ENCODE peak calls at places on chromosomes 1 and 21, in six cellular contexts. X is stimulated activated CD4-positive, alpha-beta T cell treated with anti-CD3 and anti-CD28 coated beads, TNF-alpha, amount 100 ng/mL, for 48 hours; W is ELR; B is iPS-NIHi11; P is CD8-positive, alpha-beta T cell; H is small intestine. D is an unnamed sample.

GRCh38 chr21:45427331-45428271 is 22.6 kb downstream of the COL18A1 start:
- DNase-seq in X (no peak), W (peak; percentile 98), B (peak; percentile 85), P (no peak), H (no peak), D (peak; percentile 38)

GRCh38 chr1:18200136-18200717 is 92.6 kb downstream of the IGSF21 start:
- DNase-seq in X (no peak), W (no peak), B (no peak), P (no peak), H (no peak), D (no peak)

GRCh38 chr1:44696789-44697188 is 22.3 kb downstream of the ARMH1 start:
- DNase-seq in X (no peak), W (no peak), B (no peak), P (peak; percentile 47), H (no peak), D (no peak)

GRCh38 chr1:209882942-209883340 is 55.1 kb upstream of the SYT14 start:
- DNase-seq in X (no peak), W (no peak), B (no peak), P (no peak), H (no peak), D (no peak)

GRCh38 chr1:212477014-212477679 is 44.4 kb downstream of the NENF start:
- DNase-seq in X (peak; percentile 70), W (peak; percentile 90), B (peak; percentile 85), P (peak; percentile 76), H (peak; percentile 92), D (peak; percentile 95)

GRCh38 chr1:166017395-166017794 is 149.4 kb downstream of the FAM78B start:
- DNase-seq in X (no peak), W (peak; percentile 10), B (peak; percentile 64), P (no peak), H (no peak), D (no peak)

GRCh38 chr1:9732123-9732971 is 80.8 kb downstream of the PIK3CD start:
- DNase-seq in X (no peak), W (peak; percentile 13), B (no peak), P (no peak), H (no peak), D (no peak)

GRCh38 chr1:154808261-154808908 is 61.7 kb downstream of the KCNN3 start:
- DNase-seq in X (no peak), W (no peak), B (peak; percentile 29), P (no peak), H (no peak), D (no peak)

GRCh38 chr1:183840140-183840539 is 35.2 kb downstream of the RGL1 start:
- DNase-seq in X (no peak), W (peak; percentile 80), B (no peak), P (no peak), H (no peak), D (no peak)

GRCh38 chr1:178500091-178500770 is 3.5 kb upstream of the CLEC20A start:
- DNase-seq in X (no peak), W (peak; percentile 25), B (no peak), P (no peak), H (peak; percentile 45), D (peak; percentile 40)

GRCh38 chr1:48610628-48611542 is 138.9 kb upstream of the SPATA6 start:
- DNase-seq in X (no peak), W (no peak), B (no peak), P (no peak), H (no peak), D (no peak)

GRCh38 chr1:172533511-172534116 is 664 bp downstream of the SUCO start:
- DNase-seq in X (peak; percentile 27), W (peak; percentile 62), B (peak; percentile 30), P (peak; percentile 43), H (peak; percentile 42), D (peak; percentile 62)

GRCh38 chr1:207993477-207994445 is 82.8 kb upstream of the CD34 start:
- DNase-seq in X (no peak), W (peak; percentile 38), B (peak; percentile 57), P (no peak), H (peak; percentile 16), D (peak; percentile 24)

GRCh38 chr1:25649505-25650218 is 33.1 kb downstream of the MAN1C1 start:
- DNase-seq in X (no peak), W (no peak), B (no peak), P (no peak), H (no peak), D (no peak)

GRCh38 chr1:245353411-245353810 is 198.6 kb downstream of the KIF26B start:
- DNase-seq in X (no peak), W (no peak), B (no peak), P (no peak), H (no peak), D (no peak)

GRCh38 chr1:219542828-219543518 is 69.9 kb downstream of the ZC3H11B start:
- DNase-seq in X (no peak), W (peak; percentile 36), B (no peak), P (no peak), H (no peak), D (no peak)

GRCh38 chr1:209883341-209883971 is 54.6 kb upstream of the SYT14 start:
- DNase-seq in X (no peak), W (peak; percentile 83), B (no peak), P (no peak), H (no peak), D (no peak)

GRCh38 chr1:228039504-228039903 is 32.7 kb downstream of the WNT3A start:
- DNase-seq in X (no peak), W (no peak), B (no peak), P (no peak), H (no peak), D (no peak)

GRCh38 chr1:154463512-154463990 is 38.5 kb upstream of the TDRD10 start:
- DNase-seq in X (peak; percentile 58), W (peak; percentile 10), B (no peak), P (peak; percentile 69), H (no peak), D (no peak)

GRCh38 chr1:9127395-9128160 is 1.3 kb downstream of the GPR157 start:
- DNase-seq in X (no peak), W (peak; percentile 11), B (no peak), P (no peak), H (no peak), D (no peak)

GRCh38 chr21:29390778-29391177 is 92.1 kb downstream of the BACH1 start:
- DNase-seq in X (no peak), W (no peak), B (no peak), P (no peak), H (no peak), D (no peak)

GRCh38 chr1:202599669-202600431 is 110.4 kb downstream of the SYT2 start:
- DNase-seq in X (peak; percentile 31), W (peak; percentile 85), B (peak; percentile 90), P (no peak), H (peak; percentile 42), D (peak; percentile 85)

GRCh38 chr1:109621402-109622101 is 1.9 kb downstream of the AMPD2 start:
- DNase-seq in X (no peak), W (peak; percentile 39), B (no peak), P (no peak), H (no peak), D (no peak)

GRCh38 chr1:246219508-246220030 is 287.5 kb downstream of the SMYD3 start:
- DNase-seq in X (no peak), W (no peak), B (peak; percentile 43), P (no peak), H (no peak), D (no peak)

GRCh38 chr1:235864965-235865525 is 1.7 kb downstream of the LYST start:
- DNase-seq in X (no peak), W (no peak), B (no peak), P (no peak), H (no peak), D (no peak)

GRCh38 chr21:34648739-34649297 is 20.0 kb upstream of the CLIC6 start:
- DNase-seq in X (no peak), W (no peak), B (no peak), P (no peak), H (no peak), D (no peak)

GRCh38 chr1:22619808-22620207 is 16.6 kb upstream of the C1QA start:
- DNase-seq in X (no peak), W (no peak), B (no peak), P (no peak), H (no peak), D (no peak)

GRCh38 chr21:44087426-44088400 is 19.5 kb upstream of the PWP2 start:
- DNase-seq in X (no peak), W (no peak), B (no peak), P (peak; percentile 49), H (peak; percentile 22), D (no peak)

GRCh38 chr1:40414331-40414730 is 35.9 kb upstream of the ZFP69B start:
- DNase-seq in X (no peak), W (no peak), B (no peak), P (no peak), H (no peak), D (no peak)

GRCh38 chr1:218259800-218260199 is 25.3 kb upstream of the RRP15 start:
- DNase-seq in X (no peak), W (peak; percentile 42), B (peak; percentile 49), P (no peak), H (peak; percentile 49), D (peak; percentile 49)

GRCh38 chr1:205286335-205286950 is 35.1 kb downstream of the NUAK2 start:
- DNase-seq in X (peak; percentile 51), W (peak; percentile 78), B (no peak), P (peak; percentile 76), H (no peak), D (no peak)

GRCh38 chr1:237470712-237471310 is 419.9 kb downstream of the ZP4 start:
- DNase-seq in X (no peak), W (peak; percentile 54), B (peak; percentile 26), P (no peak), H (peak; percentile 12), D (peak; percentile 41)

GRCh38 chr1:164704954-164705353 is 146.0 kb downstream of the PBX1 start:
- DNase-seq in X (no peak), W (peak; percentile 25), B (no peak), P (no peak), H (no peak), D (no peak)

GRCh38 chr1:12650001-12650421 is 6.1 kb downstream of the AADACL4 start:
- DNase-seq in X (no peak), W (no peak), B (no peak), P (no peak), H (no peak), D (no peak)

GRCh38 chr21:34818663-34819158 is 149.9 kb downstream of the CLIC6 start:
- DNase-seq in X (no peak), W (no peak), B (no peak), P (no peak), H (no peak), D (no peak)

GRCh38 chr1:27150641-27151040 is 4.3 kb downstream of the SLC9A1 start:
- DNase-seq in X (no peak), W (no peak), B (no peak), P (no peak), H (no peak), D (no peak)

GRCh38 chr1:201709564-201710295 is 119.2 kb upstream of the IPO9 start:
- DNase-seq in X (peak; percentile 55), W (peak; percentile 83), B (peak; percentile 87), P (peak; percentile 58), H (peak; percentile 58), D (peak; percentile 66)

D was measured in HT-29.